ENCODE peak calls at places on chromosomes 7 and 10, in six cellular contexts. I, Y, T, S, R and H are unnamed samples.

GRCh38 chr10:32538256-32538655 is 92.3 kb downstream of the CCDC7 start:
- DNase-seq in I (no peak), Y (no peak), T (no peak), S (no peak), R (no peak), H (no peak)

GRCh38 chr10:19728376-19728775 is 87.9 kb upstream of the PLXDC2 start:
- DNase-seq in I (no peak), Y (no peak), T (no peak), S (no peak), R (no peak), H (no peak)

GRCh38 chr7:84025332-84025927 is 169.2 kb downstream of the SEMA3A start:
- DNase-seq in I (peak), Y (no peak), T (peak), S (peak), R (peak), H (no peak)

GRCh38 chr7:8125680-8126444 is 136.1 kb downstream of the ICA1 start:
- DNase-seq in I (no peak), Y (no peak), T (no peak), S (no peak), R (no peak), H (no peak)

GRCh38 chr10:119131512-119132240 is 27.8 kb downstream of the DENND10 start:
- DNase-seq in I (no peak), Y (no peak), T (no peak), S (no peak), R (no peak), H (peak)

GRCh38 chr10:3935141-3935540 is 150.1 kb upstream of the KLF6 start:
- DNase-seq in I (no peak), Y (no peak), T (no peak), S (no peak), R (no peak), H (no peak)

GRCh38 chr7:128928159-128928558 is 9.6 kb upstream of the IRF5 start:
- DNase-seq in I (no peak), Y (no peak), T (no peak), S (no peak), R (no peak), H (no peak)

GRCh38 chr7:151754142-151754590 is 122.7 kb downstream of the PRKAG2 start:
- DNase-seq in I (peak), Y (peak), T (peak), S (peak), R (peak), H (peak)

GRCh38 chr7:144738708-144739314 is 97.0 kb downstream of the TPK1 start:
- DNase-seq in I (peak), Y (peak), T (peak), S (peak), R (peak), H (no peak)

GRCh38 chr7:29412912-29413311 is 150.7 kb upstream of the PRR15 start:
- DNase-seq in I (no peak), Y (no peak), T (no peak), S (no peak), R (peak), H (no peak)
- TF ChIP-seq REST in I (no peak), Y (no peak), T (no peak), S (no peak), R (no peak), H (no peak)

GRCh38 chr10:123390332-123390731 is 236.1 kb downstream of the BUB3 start:
- DNase-seq in I (no peak), Y (peak), T (no peak), S (peak), R (no peak), H (no peak)

GRCh38 chr10:123393170-123393569 is 239.0 kb downstream of the BUB3 start:
- DNase-seq in I (no peak), Y (no peak), T (no peak), S (no peak), R (no peak), H (no peak)

GRCh38 chr10:123390874-123391273 is 236.7 kb downstream of the BUB3 start:
- DNase-seq in I (no peak), Y (no peak), T (no peak), S (no peak), R (no peak), H (no peak)

GRCh38 chr10:123392182-123392930 is 238.2 kb downstream of the BUB3 start:
- DNase-seq in I (no peak), Y (no peak), T (no peak), S (no peak), R (no peak), H (no peak)

GRCh38 chr10:123391275-123392028 is 237.2 kb downstream of the BUB3 start:
- DNase-seq in I (no peak), Y (no peak), T (no peak), S (no peak), R (no peak), H (no peak)
- H3K4me3 ChIP-seq in I (no peak), Y (no peak), T (no peak), S (no peak), R (no peak), H (no peak)

DNA sequence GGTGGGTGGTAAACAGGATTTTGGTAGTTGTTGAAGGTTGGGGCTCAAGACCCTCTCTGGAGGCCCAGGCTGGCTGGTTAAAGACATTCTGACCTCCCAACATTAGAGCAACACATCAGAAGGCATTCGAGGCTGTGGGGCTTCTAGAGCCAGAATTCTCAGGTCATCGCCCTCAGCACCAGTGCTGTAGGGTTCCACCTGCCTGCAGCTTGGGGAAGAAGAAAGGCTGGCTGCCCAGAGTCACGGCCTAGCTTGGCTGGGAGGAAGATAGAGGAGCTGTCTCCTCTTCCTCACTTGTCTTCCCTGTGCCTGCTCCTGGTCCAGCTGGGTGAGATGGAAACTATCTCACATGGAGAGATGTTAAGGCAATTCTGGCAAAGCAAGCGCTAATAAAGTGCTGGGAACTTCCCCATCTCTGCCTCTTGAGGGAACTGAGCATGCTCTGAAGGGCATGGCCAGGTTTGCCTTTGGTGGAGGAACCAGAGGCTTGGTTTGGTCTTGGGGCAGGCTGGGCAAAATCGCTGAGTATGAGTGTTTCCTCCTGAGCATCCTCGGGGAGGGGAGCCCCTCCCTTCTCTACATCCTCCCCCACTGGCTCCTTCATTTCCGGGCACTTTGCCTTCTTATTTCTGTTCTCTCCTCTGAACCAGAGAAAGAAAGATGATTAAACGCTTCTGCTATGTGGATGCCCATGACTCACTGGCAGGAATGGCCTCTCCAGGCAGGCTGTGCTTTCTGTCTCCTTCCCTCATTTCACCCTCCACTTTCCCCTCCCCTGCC is 509.0 kb upstream of the PODXL start:
- DNase-seq in I (peak), Y (peak), T (peak), S (no peak), R (no peak), H (no peak)
- TF ChIP-seq REST in I (no peak), Y (peak), T (no peak), S (no peak), R (no peak), H (no peak)

GRCh38 chr10:129972966-129973673 is 9.0 kb upstream of the EBF3 start:
- DNase-seq in I (no peak), Y (peak), T (no peak), S (peak), R (no peak), H (no peak)

GRCh38 chr10:129973674-129974059 is 9.6 kb upstream of the EBF3 start:
- DNase-seq in I (no peak), Y (no peak), T (no peak), S (no peak), R (no peak), H (no peak)

GRCh38 chr10:129971381-129972144 is 7.5 kb upstream of the EBF3 start:
- DNase-seq in I (peak), Y (peak), T (no peak), S (peak), R (peak), H (peak)

GRCh38 chr10:129970404-129971364 is 6.6 kb upstream of the EBF3 start:
- DNase-seq in I (no peak), Y (peak), T (no peak), S (no peak), R (no peak), H (no peak)

GRCh38 chr10:129972145-129972965 is 8.3 kb upstream of the EBF3 start:
- DNase-seq in I (no peak), Y (peak), T (no peak), S (peak), R (no peak), H (no peak)
- H3K4me3 ChIP-seq in I (peak), Y (no peak), T (no peak), S (peak), R (no peak), H (no peak)

GRCh38 chr10:132685121-132685891 is 100.6 kb downstream of the NKX6-2 start:
- DNase-seq in I (no peak), Y (no peak), T (peak), S (no peak), R (peak), H (peak)
- TF ChIP-seq REST in I (no peak), Y (no peak), T (no peak), S (no peak), R (no peak), H (no peak)

GRCh38 chr7:825386-825785 is 6.9 kb upstream of the SUN1 start:
- DNase-seq in I (no peak), Y (no peak), T (no peak), S (no peak), R (no peak), H (no peak)
- H3K4me3 ChIP-seq in I (no peak), Y (no peak), T (no peak), S (no peak), R (no peak), H (no peak)

DNA sequence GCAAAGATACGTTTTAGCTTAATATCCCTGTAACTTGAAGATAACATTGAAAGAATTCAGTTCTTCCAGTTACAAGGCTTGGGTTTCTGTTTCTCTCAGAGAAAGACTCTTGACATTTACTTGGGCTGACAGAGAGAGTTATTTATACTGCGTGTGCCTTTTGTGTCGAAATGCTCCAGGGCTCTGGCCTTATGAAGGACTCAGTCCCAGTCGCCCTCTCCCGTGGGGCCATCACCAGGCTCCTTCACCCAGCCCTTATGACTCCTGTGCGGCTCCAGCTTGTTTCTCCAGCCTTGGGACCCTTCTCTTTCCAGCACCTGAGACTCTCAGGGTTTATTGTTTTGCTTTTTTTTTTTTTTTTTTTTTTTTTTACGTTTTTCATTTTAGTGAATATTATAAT is 242.3 kb upstream of the DKK1 start:
- DNase-seq in I (no peak), Y (no peak), T (no peak), S (peak), R (no peak), H (no peak)
- TF ChIP-seq REST in I (no peak), Y (no peak), T (no peak), S (no peak), R (no peak), H (no peak)

GRCh38 chr7:1922870-1923236 is 252.8 kb downstream of the ELFN1 start:
- DNase-seq in I (no peak), Y (no peak), T (no peak), S (no peak), R (no peak), H (no peak)
- H3K4me3 ChIP-seq in I (no peak), Y (no peak), T (no peak), S (no peak), R (no peak), H (no peak)

DNA sequence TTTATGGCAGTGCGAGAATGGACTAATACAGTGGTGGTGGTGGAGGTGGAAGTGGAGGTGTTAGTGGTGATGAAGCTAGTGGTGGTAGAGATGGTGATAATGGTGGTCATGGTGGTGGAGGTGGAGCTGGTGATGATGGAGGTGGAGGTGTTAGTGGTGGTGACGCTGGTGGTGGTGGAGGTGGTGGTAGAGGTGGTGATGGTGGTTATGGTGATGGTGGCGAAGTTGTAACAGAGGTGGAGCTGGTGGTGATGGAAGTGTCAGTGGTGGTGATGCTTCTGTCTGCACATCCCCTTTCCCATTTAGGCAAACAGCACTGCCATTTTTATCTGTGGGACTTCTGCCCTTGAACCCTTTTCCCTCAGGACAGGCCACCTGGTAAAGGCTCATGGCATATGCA is 7.4 kb upstream of the PTPRN2 start:
- DNase-seq in I (no peak), Y (no peak), T (no peak), S (no peak), R (no peak), H (no peak)
- TF ChIP-seq REST in I (no peak), Y (no peak), T (no peak), S (no peak), R (no peak), H (no peak)